ENCODE peak calls at places on chromosomes 16 and 17, in six cellular contexts. K, X, E, H, O and Q are unnamed samples.

GRCh38 chr16:84243732-84244131 is 3.9 kb upstream of the KCNG4 start:
- DNase-seq in X (peak; percentile 32), K (no peak), E (no peak), O (no peak), H (no peak), Q (peak; percentile 48)

GRCh38 chr16:86590501-86591144 is 12.3 kb downstream of the FOXL1 start:
- DNase-seq in O (no peak), H (peak; percentile 96), K (no peak), E (no peak), X (peak; percentile 32), Q (no peak)

GRCh38 chr16:29820271-29820701 is at the start of gene MVP:
- DNase-seq in O (no peak), E (no peak), X (peak; percentile 90), H (peak; percentile 57), K (peak; percentile 62), Q (no peak)

GRCh38 chr16:2486645-2487516 is 12.0 kb downstream of the TBC1D24 start:
- DNase-seq in H (peak; percentile 23), K (no peak), E (peak; percentile 51), O (no peak), X (peak; percentile 76), Q (peak; percentile 89)

GRCh38 chr17:16989953-16990860 is 18.3 kb upstream of the TNFRSF13B start:
- DNase-seq in E (no peak), O (no peak), H (peak; percentile 59), X (no peak), K (no peak), Q (no peak)

GRCh38 chr17:57735707-57736106 is 9.4 kb downstream of the CCDC182 start:
- DNase-seq in O (peak; percentile 35), H (no peak), E (no peak), K (no peak), X (no peak), Q (peak; percentile 77)

GRCh38 chr16:56983211-56983751 is 6.1 kb upstream of the NLRC5 start:
- DNase-seq in K (no peak), E (no peak), X (peak; percentile 48), O (no peak), H (no peak), Q (peak; percentile 46)

GRCh38 chr16:17076818-17077498 is 393.8 kb downstream of the XYLT1 start:
- DNase-seq in O (no peak), H (no peak), K (no peak), E (no peak), X (no peak), Q (no peak)

GRCh38 chr16:19346335-19346922 is 60.9 kb downstream of the CLEC19A start:
- DNase-seq in O (no peak), H (no peak), E (no peak), K (no peak), X (no peak), Q (no peak)

GRCh38 chr16:56372013-56372634 is 53.2 kb downstream of the AMFR start:
- DNase-seq in O (no peak), X (no peak), E (no peak), K (no peak), H (no peak), Q (no peak)

GRCh38 chr17:45171338-45172231 is 9.9 kb downstream of the HEXIM2 start:
- DNase-seq in X (peak; percentile 15), O (no peak), E (no peak), K (peak; percentile 20), H (no peak), Q (peak; percentile 82)

GRCh38 chr16:12470311-12471229 is 333.1 kb downstream of the CPPED1 start:
- DNase-seq in K (peak; percentile 69), O (no peak), H (peak; percentile 71), X (no peak), E (no peak), Q (no peak)

GRCh38 chr16:68233835-68234187 is 2.1 kb downstream of the ESRP2 start:
- DNase-seq in H (no peak), X (peak; percentile 50), E (no peak), O (no peak), K (no peak), Q (no peak)

GRCh38 chr16:68231384-68232136 is 4.4 kb downstream of the ESRP2 start:
- DNase-seq in X (peak; percentile 60), O (no peak), K (no peak), H (no peak), E (no peak), Q (no peak)

GRCh38 chr16:68234188-68235104 is 1.5 kb downstream of the ESRP2 start:
- DNase-seq in E (no peak), K (no peak), O (no peak), X (peak; percentile 60), H (no peak), Q (peak; percentile 66)

GRCh38 chr16:68232335-68232734 is 3.6 kb downstream of the ESRP2 start:
- DNase-seq in X (peak; percentile 74), O (no peak), E (no peak), K (no peak), H (no peak), Q (peak; percentile 18)

DNA sequence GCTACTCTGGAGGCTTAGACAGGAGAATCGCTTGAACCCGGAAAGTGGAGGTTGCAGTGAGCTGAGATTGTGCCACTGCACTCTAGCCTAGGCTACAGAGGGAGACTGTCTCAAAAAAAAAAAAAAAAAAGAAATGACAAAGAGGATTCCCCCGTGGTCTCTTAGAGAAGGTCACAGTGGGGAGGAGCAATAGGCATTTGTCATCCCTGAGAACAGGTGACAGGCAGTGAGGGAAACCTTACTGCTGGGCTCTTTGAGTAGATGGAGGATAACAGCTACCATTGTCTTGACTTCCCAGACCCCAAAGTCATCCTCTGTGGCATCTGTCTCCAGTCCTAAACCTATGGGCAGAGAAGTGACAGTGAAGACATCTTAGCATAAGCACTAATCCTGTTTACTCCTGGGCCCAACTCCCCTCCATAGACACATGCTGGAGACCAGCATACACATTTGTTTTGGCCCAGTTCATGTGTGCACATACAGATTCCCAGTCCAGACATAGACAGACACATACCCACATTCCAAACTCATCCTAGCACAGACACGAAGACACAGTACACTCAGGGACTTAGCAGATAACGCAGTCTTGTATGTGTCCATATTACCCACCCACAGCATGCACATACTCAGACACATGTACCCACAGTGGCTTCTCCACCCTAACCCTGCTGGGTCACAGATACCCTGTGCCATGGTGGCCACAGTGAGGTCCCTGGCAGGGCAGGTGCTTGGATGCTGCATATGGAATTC is 2.7 kb downstream of the ESRP2 start:
- DNase-seq in H (no peak), E (no peak), O (no peak), K (no peak), X (peak; percentile 59), Q (no peak)
- H3K4me3 ChIP-seq in H (no peak overlapping the region), E (no peak overlapping the region), O (no peak overlapping the region), K (no peak overlapping the region), X (no peak overlapping the region), Q (no peak overlapping the region)

DNA sequence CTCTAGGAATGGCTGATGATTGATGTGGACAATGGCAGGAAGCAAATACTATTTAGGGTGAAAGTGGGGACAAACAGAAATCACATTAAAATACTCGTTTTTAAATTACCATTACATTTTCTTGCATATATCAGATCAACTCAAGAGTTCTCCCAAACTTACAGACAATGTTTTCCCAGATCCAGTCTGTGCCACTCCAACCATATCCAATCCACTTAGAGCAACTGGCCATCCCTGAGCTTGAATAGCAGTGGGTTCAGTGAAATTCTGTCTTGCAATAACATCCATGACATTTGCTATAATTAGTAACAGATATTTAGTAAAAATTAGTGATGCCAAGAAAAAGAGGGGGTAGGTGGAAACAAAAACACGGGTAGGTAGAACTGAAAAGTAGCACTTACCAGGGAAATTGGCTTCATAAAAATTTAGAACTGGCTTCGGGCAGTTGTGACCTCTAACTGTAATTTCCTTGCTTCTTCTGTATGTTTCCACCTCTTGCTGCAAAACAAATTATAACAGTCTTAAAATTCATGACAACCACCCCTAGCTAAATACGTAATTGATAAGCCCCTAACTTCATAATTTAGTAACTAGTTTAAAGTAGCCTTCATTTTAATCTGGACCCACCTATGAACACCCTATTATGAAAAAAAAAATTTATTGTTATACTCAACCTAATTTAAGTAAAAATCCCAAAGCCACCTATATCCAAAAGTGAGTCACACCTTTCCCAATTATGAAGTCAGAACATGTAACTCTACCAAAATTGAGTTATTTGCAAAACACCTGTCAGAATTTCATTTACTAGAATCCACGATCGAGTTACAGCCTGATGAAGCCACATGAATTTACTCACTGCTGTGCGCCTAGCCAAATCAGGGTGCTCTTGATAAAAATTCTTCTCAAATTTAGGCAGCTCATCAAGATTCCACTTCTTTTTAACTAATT is 2.0 kb downstream of the DDX5 start:
- DNase-seq in O (no peak), K (no peak), E (no peak), H (no peak), X (no peak), Q (no peak)
- H3K36me3 ChIP-seq in O (peaks cover 78% of the 10 kb centered on the region), K (no peaks in the 10 kb centered on the region), E (peaks cover 14% of the 10 kb centered on the region), H (peaks cover 49% of the 10 kb centered on the region), X (peaks cover 64% of the 10 kb centered on the region), Q (peaks cover 47% of the 10 kb centered on the region)

GRCh38 chr16:1159973-1160772 is 7.3 kb downstream of the CACNA1H start:
- DNase-seq in O (no peak), H (no peak), K (peak; percentile 47), X (peak; percentile 90), E (no peak), Q (peak; percentile 70)
- H3K4me3 ChIP-seq in O (no peak overlapping the region), H (no peak overlapping the region), K (peak overlapping the region; percentile 13), X (no peak overlapping the region), E (no peak overlapping the region), Q (no peak overlapping the region)

DNA sequence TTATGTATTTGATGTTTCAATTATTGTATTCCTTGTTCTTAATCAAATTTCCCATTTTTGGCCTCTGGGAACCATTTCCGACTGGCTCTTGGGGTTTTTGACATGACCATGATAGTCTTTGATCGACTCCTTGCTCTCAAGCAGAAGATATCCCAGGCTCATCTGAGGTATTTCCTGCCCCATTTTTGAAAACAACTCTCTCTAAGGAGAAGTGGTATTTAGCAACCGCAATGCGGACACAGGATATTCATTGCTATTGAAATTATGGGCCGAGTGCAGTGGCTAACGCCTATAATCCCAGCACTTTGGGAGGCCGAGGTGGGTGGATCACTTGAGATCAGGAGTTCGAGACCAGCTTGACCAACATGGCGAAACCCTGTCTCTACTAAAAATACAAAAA is 5.5 kb downstream of the TANGO6 start:
- DNase-seq in K (no peak), E (no peak), X (no peak), O (no peak), H (no peak), Q (no peak)
- H3K36me3 ChIP-seq in K (no peaks in the 10 kb centered on the region), E (no peaks in the 10 kb centered on the region), X (no peaks in the 10 kb centered on the region), O (peaks cover 16% of the 10 kb centered on the region), H (no peaks in the 10 kb centered on the region), Q (no peaks in the 10 kb centered on the region)

DNA sequence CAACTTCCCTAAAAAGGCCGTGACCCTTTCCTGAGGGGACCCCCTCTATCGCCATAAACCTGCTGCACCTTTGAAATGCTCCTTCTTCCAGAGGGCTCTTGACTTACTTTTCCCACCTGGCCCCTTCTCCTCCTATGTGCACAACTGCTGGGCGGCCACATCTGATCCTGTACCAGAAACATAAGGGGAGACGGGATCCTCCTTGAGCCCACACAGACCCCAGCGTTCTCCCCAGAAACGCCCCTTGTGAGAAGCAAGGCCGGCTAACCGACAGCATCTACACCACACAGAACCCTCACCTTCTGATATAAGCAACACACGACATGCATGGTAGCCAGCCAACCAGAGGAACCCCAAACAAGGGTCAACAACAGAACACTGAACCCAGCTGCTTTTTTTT is 14.2 kb upstream of the MNT start:
- DNase-seq in K (no peak), E (no peak), X (peak; percentile 23), O (no peak), H (no peak), Q (no peak)
- H3K4me3 ChIP-seq in K (no peak overlapping the region), E (no peak overlapping the region), X (no peak overlapping the region), O (no peak overlapping the region), H (no peak overlapping the region), Q (no peak overlapping the region)

DNA sequence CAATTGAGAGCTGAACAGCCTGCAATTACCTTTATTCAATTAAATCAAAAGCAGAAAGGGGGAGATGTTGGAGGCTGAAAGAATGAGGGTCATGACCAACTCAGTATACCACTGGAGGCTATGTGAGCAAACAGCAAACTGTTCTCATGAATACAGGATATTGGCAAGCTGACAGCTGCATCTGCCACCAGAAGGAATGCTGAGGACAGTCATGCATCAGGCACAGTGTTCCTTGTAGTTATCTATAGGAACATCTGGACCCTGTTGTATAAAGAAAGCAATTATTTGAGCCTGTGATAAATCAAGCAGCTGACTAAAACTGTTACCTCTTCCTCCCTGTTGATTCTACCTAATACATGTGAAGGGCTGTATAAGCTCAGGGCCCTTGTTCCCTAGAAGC is 2064.6 kb downstream of the TP53TG3F start:
- DNase-seq in H (no peak), X (no peak), O (no peak), K (no peak), E (no peak), Q (no peak)
- H3K36me3 ChIP-seq in H (no peaks in the 10 kb centered on the region), X (no peaks in the 10 kb centered on the region), O (no peaks in the 10 kb centered on the region), K (no peaks in the 10 kb centered on the region), E (no peaks in the 10 kb centered on the region), Q (no peaks in the 10 kb centered on the region)